ENCODE peak calls at places on chromosomes 6 and 20, in six cellular contexts. One of them, this sample, is unnamed. For H3K4me1, the result is how much of the 10 kb centered on the place peaks cover.

GRCh38 chr6:169701218-169701952 is 444 bp downstream of the WDR27 start:
- DNase-seq in HAP-1: peak
- DNase-seq in heart right ventricle: no peak
- DNase-seq in CD8-positive, alpha-beta memory T cell: no peak
- DNase-seq in adrenal gland: no peak
- DNase-seq in GM23248: no peak
- DNase-seq in this sample: no peak

GRCh38 chr20:12564982-12565381 is 443.8 kb upstream of the SPTLC3 start:
- DNase-seq in HAP-1: no peak
- DNase-seq in heart right ventricle: no peak
- DNase-seq in CD8-positive, alpha-beta memory T cell: no peak
- DNase-seq in adrenal gland: no peak
- DNase-seq in GM23248: no peak
- DNase-seq in this sample: no peak

GRCh38 chr6:108029226-108029921 is 45.2 kb downstream of the OSTM1 start:
- DNase-seq in HAP-1: peak
- DNase-seq in heart right ventricle: no peak
- DNase-seq in CD8-positive, alpha-beta memory T cell: no peak
- DNase-seq in adrenal gland: no peak
- DNase-seq in GM23248: no peak
- DNase-seq in this sample: no peak

GRCh38 chr6:87848616-87849015 is 146.6 kb upstream of the AKIRIN2 start:
- DNase-seq in HAP-1: peak
- DNase-seq in heart right ventricle: peak
- DNase-seq in CD8-positive, alpha-beta memory T cell: no peak
- DNase-seq in adrenal gland: no peak
- DNase-seq in GM23248: no peak
- DNase-seq in this sample: no peak

GRCh38 chr6:62623851-62624532 is 338.0 kb upstream of the KHDRBS2 start:
- DNase-seq in HAP-1: no peak
- DNase-seq in heart right ventricle: no peak
- DNase-seq in CD8-positive, alpha-beta memory T cell: no peak
- DNase-seq in adrenal gland: no peak
- DNase-seq in GM23248: no peak
- DNase-seq in this sample: no peak

GRCh38 chr6:93792751-93793150 is 373.4 kb upstream of the EPHA7 start:
- DNase-seq in HAP-1: no peak
- DNase-seq in heart right ventricle: no peak
- DNase-seq in CD8-positive, alpha-beta memory T cell: no peak
- DNase-seq in adrenal gland: no peak
- DNase-seq in GM23248: peak
- DNase-seq in this sample: no peak

GRCh38 chr6:15501806-15502450 is 160.9 kb downstream of the DTNBP1 start:
- DNase-seq in HAP-1: no peak
- DNase-seq in heart right ventricle: peak
- DNase-seq in CD8-positive, alpha-beta memory T cell: no peak
- DNase-seq in adrenal gland: peak
- DNase-seq in GM23248: peak
- DNase-seq in this sample: no peak

GRCh38 chr6:56764081-56764566 is 121.4 kb upstream of the DST start:
- DNase-seq in HAP-1: peak
- DNase-seq in heart right ventricle: no peak
- DNase-seq in CD8-positive, alpha-beta memory T cell: no peak
- DNase-seq in adrenal gland: peak
- DNase-seq in GM23248: peak
- DNase-seq in this sample: no peak

GRCh38 chr6:53103993-53104675 is 38.9 kb downstream of the FBXO9 start:
- DNase-seq in HAP-1: no peak
- DNase-seq in heart right ventricle: no peak
- DNase-seq in CD8-positive, alpha-beta memory T cell: no peak
- DNase-seq in adrenal gland: no peak
- DNase-seq in GM23248: peak
- DNase-seq in this sample: no peak

GRCh38 chr20:19907326-19908056 is 109.7 kb upstream of the NAA20 start:
- DNase-seq in HAP-1: no peak
- DNase-seq in heart right ventricle: no peak
- DNase-seq in CD8-positive, alpha-beta memory T cell: no peak
- DNase-seq in adrenal gland: no peak
- DNase-seq in GM23248: no peak
- DNase-seq in this sample: no peak

GRCh38 chr20:10453241-10453640 is 18.1 kb downstream of the SLX4IP start:
- DNase-seq in HAP-1: no peak
- DNase-seq in heart right ventricle: no peak
- DNase-seq in CD8-positive, alpha-beta memory T cell: peak
- DNase-seq in adrenal gland: no peak
- DNase-seq in GM23248: no peak
- DNase-seq in this sample: no peak

GRCh38 chr6:166496460-166496859 is 90.0 kb downstream of the RAMACL start:
- DNase-seq in HAP-1: no peak
- DNase-seq in heart right ventricle: no peak
- DNase-seq in CD8-positive, alpha-beta memory T cell: no peak
- DNase-seq in adrenal gland: no peak
- DNase-seq in GM23248: no peak
- DNase-seq in this sample: no peak

GRCh38 chr20:31594002-31594557 is 11.0 kb upstream of the ID1 start:
- DNase-seq in HAP-1: no peak
- DNase-seq in heart right ventricle: no peak
- DNase-seq in CD8-positive, alpha-beta memory T cell: no peak
- DNase-seq in adrenal gland: no peak
- DNase-seq in GM23248: no peak
- DNase-seq in this sample: no peak
- H3K4me1 ChIP-seq in HAP-1: under half
- H3K4me1 ChIP-seq in heart right ventricle: under half
- H3K4me1 ChIP-seq in CD8-positive, alpha-beta memory T cell: under half
- H3K4me1 ChIP-seq in adrenal gland: under half
- H3K4me1 ChIP-seq in GM23248: under half
- H3K4me1 ChIP-seq in this sample: under half

DNA sequence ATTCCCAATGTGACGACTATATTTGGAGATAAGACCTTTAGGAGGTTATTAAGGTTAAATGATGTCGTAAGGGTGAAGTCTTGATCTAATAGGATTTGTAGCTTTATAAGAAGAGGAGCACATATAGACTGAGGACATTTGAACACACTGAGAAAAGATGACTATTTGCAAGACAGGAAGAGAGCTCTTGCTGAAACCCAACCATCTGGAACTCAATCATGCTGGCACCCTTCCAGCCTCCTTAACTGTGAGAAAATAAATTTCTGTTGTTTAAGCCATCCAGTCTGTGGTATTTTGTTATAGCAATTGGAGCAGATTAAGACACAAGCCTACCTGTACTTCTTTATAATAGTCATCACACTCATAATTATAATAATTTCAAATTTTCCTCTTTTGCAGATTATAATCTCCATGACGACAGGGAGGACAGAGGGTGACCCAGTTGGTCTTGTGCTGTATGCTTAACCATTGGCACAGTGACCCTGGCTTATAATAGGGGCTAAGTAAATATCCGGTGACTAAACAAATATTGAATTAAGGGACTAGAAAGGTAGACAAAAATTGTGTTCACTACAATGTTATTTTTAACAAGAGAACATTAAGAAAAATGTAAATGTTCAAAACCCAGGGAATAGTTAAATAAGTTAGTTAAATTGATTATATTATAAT is 206.4 kb upstream of the HDDC2 start:
- DNase-seq in HAP-1: no peak
- DNase-seq in heart right ventricle: peak
- DNase-seq in CD8-positive, alpha-beta memory T cell: no peak
- DNase-seq in adrenal gland: no peak
- DNase-seq in GM23248: peak
- DNase-seq in this sample: no peak
- H3K4me1 ChIP-seq in HAP-1: under half
- H3K4me1 ChIP-seq in heart right ventricle: under half
- H3K4me1 ChIP-seq in CD8-positive, alpha-beta memory T cell: under half
- H3K4me1 ChIP-seq in adrenal gland: under half
- H3K4me1 ChIP-seq in GM23248: under half
- H3K4me1 ChIP-seq in this sample: under half

DNA sequence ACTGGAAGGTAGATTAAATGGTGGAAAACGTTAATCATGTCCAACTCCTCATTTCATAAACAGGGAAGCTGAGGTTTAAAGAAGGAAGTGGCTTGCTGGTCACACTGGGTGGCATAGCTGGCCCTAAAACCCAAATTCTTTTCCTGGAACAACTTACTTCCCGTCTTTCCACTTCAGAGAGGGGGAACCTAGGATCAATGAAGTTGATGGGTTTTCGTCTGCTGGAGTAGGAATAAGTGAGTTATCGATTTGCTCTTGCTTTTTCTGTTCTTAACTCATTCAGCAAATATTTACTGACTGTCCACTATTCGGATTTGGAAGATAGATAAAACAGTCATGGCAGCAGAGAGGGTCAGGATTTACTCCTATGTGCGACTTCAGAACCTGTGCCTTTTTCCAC is 1.2 kb upstream of the SYS1 start:
- DNase-seq in HAP-1: no peak
- DNase-seq in heart right ventricle: no peak
- DNase-seq in CD8-positive, alpha-beta memory T cell: no peak
- DNase-seq in adrenal gland: no peak
- DNase-seq in GM23248: no peak
- DNase-seq in this sample: no peak
- H3K4me1 ChIP-seq in HAP-1: under half
- H3K4me1 ChIP-seq in heart right ventricle: under half
- H3K4me1 ChIP-seq in CD8-positive, alpha-beta memory T cell: under half
- H3K4me1 ChIP-seq in adrenal gland: under half
- H3K4me1 ChIP-seq in GM23248: under half
- H3K4me1 ChIP-seq in this sample: under half

GRCh38 chr20:63868264-63868663 is 3.2 kb downstream of the TPD52L2 start:
- DNase-seq in HAP-1: no peak
- DNase-seq in heart right ventricle: no peak
- DNase-seq in CD8-positive, alpha-beta memory T cell: no peak
- DNase-seq in adrenal gland: no peak
- DNase-seq in GM23248: no peak
- DNase-seq in this sample: no peak
- H3K4me1 ChIP-seq in HAP-1: under half
- H3K4me1 ChIP-seq in heart right ventricle: under half
- H3K4me1 ChIP-seq in CD8-positive, alpha-beta memory T cell: under half
- H3K4me1 ChIP-seq in adrenal gland: under half
- H3K4me1 ChIP-seq in GM23248: under half
- H3K4me1 ChIP-seq in this sample: under half

GRCh38 chr6:35607517-35608233 is 81.0 kb downstream of the FKBP5 start:
- DNase-seq in HAP-1: no peak
- DNase-seq in heart right ventricle: no peak
- DNase-seq in CD8-positive, alpha-beta memory T cell: no peak
- DNase-seq in adrenal gland: no peak
- DNase-seq in GM23248: no peak
- DNase-seq in this sample: no peak

GRCh38 chr6:35605600-35605999 is 83.1 kb downstream of the FKBP5 start:
- DNase-seq in HAP-1: no peak
- DNase-seq in heart right ventricle: no peak
- DNase-seq in CD8-positive, alpha-beta memory T cell: no peak
- DNase-seq in adrenal gland: no peak
- DNase-seq in GM23248: no peak
- DNase-seq in this sample: no peak

GRCh38 chr6:35613762-35614161 is 75.0 kb downstream of the FKBP5 start:
- DNase-seq in HAP-1: no peak
- DNase-seq in heart right ventricle: no peak
- DNase-seq in CD8-positive, alpha-beta memory T cell: no peak
- DNase-seq in adrenal gland: no peak
- DNase-seq in GM23248: no peak
- DNase-seq in this sample: no peak

GRCh38 chr6:35611235-35611634 is 77.5 kb downstream of the FKBP5 start:
- DNase-seq in HAP-1: no peak
- DNase-seq in heart right ventricle: no peak
- DNase-seq in CD8-positive, alpha-beta memory T cell: peak
- DNase-seq in adrenal gland: no peak
- DNase-seq in GM23248: peak
- DNase-seq in this sample: no peak

GRCh38 chr6:35610830-35611229 is 77.9 kb downstream of the FKBP5 start:
- DNase-seq in HAP-1: no peak
- DNase-seq in heart right ventricle: no peak
- DNase-seq in CD8-positive, alpha-beta memory T cell: no peak
- DNase-seq in adrenal gland: no peak
- DNase-seq in GM23248: no peak
- DNase-seq in this sample: peak
- H3K4me1 ChIP-seq in HAP-1: under half
- H3K4me1 ChIP-seq in heart right ventricle: under half
- H3K4me1 ChIP-seq in CD8-positive, alpha-beta memory T cell: under half
- H3K4me1 ChIP-seq in adrenal gland: under half
- H3K4me1 ChIP-seq in GM23248: under half
- H3K4me1 ChIP-seq in this sample: half or more

GRCh38 chr6:12480379-12480778 is 190.2 kb downstream of the EDN1 start:
- DNase-seq in HAP-1: no peak
- DNase-seq in heart right ventricle: no peak
- DNase-seq in CD8-positive, alpha-beta memory T cell: no peak
- DNase-seq in adrenal gland: no peak
- DNase-seq in GM23248: no peak
- DNase-seq in this sample: no peak
- H3K4me1 ChIP-seq in HAP-1: under half
- H3K4me1 ChIP-seq in heart right ventricle: under half
- H3K4me1 ChIP-seq in CD8-positive, alpha-beta memory T cell: under half
- H3K4me1 ChIP-seq in adrenal gland: under half
- H3K4me1 ChIP-seq in GM23248: under half
- H3K4me1 ChIP-seq in this sample: under half

GRCh38 chr6:42029881-42030280 is 20.4 kb upstream of the TAF8 start:
- DNase-seq in HAP-1: no peak
- DNase-seq in heart right ventricle: no peak
- DNase-seq in CD8-positive, alpha-beta memory T cell: no peak
- DNase-seq in adrenal gland: no peak
- DNase-seq in GM23248: no peak
- DNase-seq in this sample: no peak
- H3K4me1 ChIP-seq in HAP-1: under half
- H3K4me1 ChIP-seq in heart right ventricle: under half
- H3K4me1 ChIP-seq in CD8-positive, alpha-beta memory T cell: half or more
- H3K4me1 ChIP-seq in adrenal gland: under half
- H3K4me1 ChIP-seq in GM23248: under half
- H3K4me1 ChIP-seq in this sample: under half

GRCh38 chr6:89950446-89950845 is 56.2 kb downstream of the GJA10 start:
- DNase-seq in HAP-1: no peak
- DNase-seq in heart right ventricle: no peak
- DNase-seq in CD8-positive, alpha-beta memory T cell: no peak
- DNase-seq in adrenal gland: no peak
- DNase-seq in GM23248: no peak
- DNase-seq in this sample: no peak

GRCh38 chr6:89952361-89952680 is 58.1 kb downstream of the GJA10 start:
- DNase-seq in HAP-1: no peak
- DNase-seq in heart right ventricle: no peak
- DNase-seq in CD8-positive, alpha-beta memory T cell: peak
- DNase-seq in adrenal gland: no peak
- DNase-seq in GM23248: no peak
- DNase-seq in this sample: no peak

GRCh38 chr6:89952696-89953095 is 58.4 kb downstream of the GJA10 start:
- DNase-seq in HAP-1: peak
- DNase-seq in heart right ventricle: no peak
- DNase-seq in CD8-positive, alpha-beta memory T cell: peak
- DNase-seq in adrenal gland: no peak
- DNase-seq in GM23248: no peak
- DNase-seq in this sample: no peak

GRCh38 chr6:89950879-89951391 is 56.7 kb downstream of the GJA10 start:
- DNase-seq in HAP-1: no peak
- DNase-seq in heart right ventricle: no peak
- DNase-seq in CD8-positive, alpha-beta memory T cell: no peak
- DNase-seq in adrenal gland: no peak
- DNase-seq in GM23248: no peak
- DNase-seq in this sample: no peak

GRCh38 chr6:89951574-89952360 is 57.5 kb downstream of the GJA10 start:
- DNase-seq in HAP-1: no peak
- DNase-seq in heart right ventricle: no peak
- DNase-seq in CD8-positive, alpha-beta memory T cell: no peak
- DNase-seq in adrenal gland: no peak
- DNase-seq in GM23248: no peak
- DNase-seq in this sample: no peak
- H3K4me1 ChIP-seq in HAP-1: under half
- H3K4me1 ChIP-seq in heart right ventricle: under half
- H3K4me1 ChIP-seq in CD8-positive, alpha-beta memory T cell: half or more
- H3K4me1 ChIP-seq in adrenal gland: under half
- H3K4me1 ChIP-seq in GM23248: under half
- H3K4me1 ChIP-seq in this sample: under half